ENCODE peak calls at places on chromosome 1, in nine cellular contexts. E is cardiac muscle cell, A is AG09309, J is lung, X is transverse colon, B is HFF-Myc, R is lower lobe of right lung, F is left ventricle myocardium inferior, P is hepatocyte. M is an unnamed sample.

GRCh38 chr1:16275591-16275990 is 38.6 kb upstream of the CPLANE2 start:
- DNase-seq in E (no peak), A (no peak), J (no peak), X (no peak), B (no peak), R (no peak), F (no peak), P (no peak), M (no peak)

GRCh38 chr1:168141986-168142385 is 5.3 kb upstream of the GPR161 start:
- DNase-seq in E (peak; percentile 42), A (no peak), J (no peak), X (no peak), B (no peak), R (no peak), F (no peak), P (no peak), M (no peak)

GRCh38 chr1:193264313-193265065 is 78.1 kb upstream of the B3GALT2 start:
- DNase-seq in E (no peak), A (no peak), J (no peak), X (no peak), B (no peak), R (no peak), F (no peak), P (no peak), M (no peak)

GRCh38 chr1:234608026-234608719 is 1.8 kb downstream of the IRF2BP2 start:
- DNase-seq in E (peak; percentile 70), A (no peak), J (peak; percentile 85), X (peak; percentile 84), B (peak; percentile 86), R (peak; percentile 85), F (peak; percentile 71), P (peak; percentile 87), M (no peak)

GRCh38 chr1:24850353-24850905 is 79.6 kb downstream of the RUNX3 start:
- DNase-seq in E (no peak), A (no peak), J (no peak), X (no peak), B (no peak), R (no peak), F (no peak), P (no peak), M (no peak)

GRCh38 chr1:101371259-101371658 is 134.4 kb downstream of the S1PR1 start:
- DNase-seq in E (no peak), A (no peak), J (no peak), X (no peak), B (peak; percentile 24), R (no peak), F (no peak), P (no peak), M (no peak)

GRCh38 chr1:179369751-179370341 is 4.1 kb downstream of the AXDND1 start:
- DNase-seq in E (peak; percentile 81), A (peak; percentile 39), J (no peak), X (peak; percentile 13), B (peak; percentile 57), R (no peak), F (no peak), P (peak; percentile 81), M (peak; percentile 31)

GRCh38 chr1:13666317-13666716 is 33.7 kb upstream of the PRDM2 start:
- DNase-seq in E (no peak), A (no peak), J (no peak), X (no peak), B (no peak), R (no peak), F (no peak), P (no peak), M (no peak)

GRCh38 chr1:205774277-205775014 is 836 bp downstream of the RAB29 start:
- DNase-seq in E (peak; percentile 5), A (no peak), J (peak; percentile 32), X (peak; percentile 40), B (no peak), R (peak; percentile 48), F (no peak), P (peak; percentile 63), M (no peak)

GRCh38 chr1:77511440-77511840 is 171.0 kb downstream of the ZZZ3 start:
- DNase-seq in E (no peak), A (peak; percentile 75), J (no peak), X (no peak), B (peak; percentile 25), R (no peak), F (no peak), P (no peak), M (peak; percentile 93)

GRCh38 chr1:232686346-232686745 is 56.4 kb upstream of the SIPA1L2 start:
- DNase-seq in E (no peak), A (no peak), J (no peak), X (no peak), B (no peak), R (no peak), F (no peak), P (no peak), M (no peak)

GRCh38 chr1:171218661-171219060 is 29.6 kb upstream of the FMO1 start:
- DNase-seq in E (no peak), A (no peak), J (no peak), X (no peak), B (no peak), R (no peak), F (no peak), P (no peak), M (no peak)

GRCh38 chr1:212825798-212826452 is 21.5 kb downstream of the SPATA45 start:
- DNase-seq in E (no peak), A (no peak), J (no peak), X (no peak), B (no peak), R (no peak), F (no peak), P (peak; percentile 75), M (no peak)

GRCh38 chr1:160997323-160998038 is 23.5 kb downstream of the F11R start:
- DNase-seq in E (peak; percentile 74), A (no peak), J (peak; percentile 76), X (peak; percentile 77), B (peak; percentile 32), R (peak; percentile 75), F (peak; percentile 52), P (peak; percentile 83), M (no peak)

GRCh38 chr1:227948493-227949260 is 945 bp upstream of the WNT9A start:
- DNase-seq in E (no peak), A (no peak), J (no peak), X (no peak), B (no peak), R (peak; percentile 41), F (no peak), P (no peak), M (no peak)

DNA sequence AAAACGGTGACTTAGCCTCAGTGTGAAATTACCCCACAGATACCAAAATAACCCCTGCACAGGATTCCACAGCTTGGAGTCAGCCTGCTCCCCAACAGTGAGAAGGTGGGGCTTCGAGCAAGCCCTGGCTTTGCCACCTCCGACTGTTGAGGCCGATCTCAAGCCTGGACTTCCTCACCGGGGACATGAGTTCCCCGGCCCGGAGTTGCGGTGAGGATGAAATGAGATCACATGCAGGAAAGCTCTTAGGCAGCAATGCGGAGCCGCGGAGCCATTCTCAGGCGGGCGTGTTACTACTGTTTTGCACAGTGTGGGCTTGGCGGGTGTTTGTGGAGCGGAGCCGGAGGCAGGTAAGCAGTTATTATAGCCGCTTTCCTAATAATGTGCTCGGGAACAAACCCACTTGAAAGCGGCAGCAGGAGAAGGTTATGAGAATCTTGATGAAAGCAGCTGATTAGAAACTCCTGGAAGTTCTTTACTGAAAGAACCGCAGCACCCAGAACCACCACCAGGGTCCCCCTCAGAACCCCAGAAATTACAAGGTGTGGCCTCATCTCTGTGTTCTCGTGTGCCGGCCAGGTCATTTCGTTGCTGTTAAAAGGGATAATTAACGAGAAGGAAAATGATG is 3.9 kb upstream of the CLSTN1 start:
- DNase-seq in E (no peak), A (no peak), J (no peak), X (no peak), B (no peak), R (no peak), F (no peak), P (no peak), M (no peak)
- TF ChIP-seq CTCF in E (peak; percentile 26), A (peak; percentile 48), J (no peak), X (no peak), B (peak; percentile 38), R (no peak), F (peak; percentile 11), P (no peak), M (peak; percentile 30)

GRCh38 chr1:12479311-12479710 is 138.7 kb downstream of the DHRS3 start:
- DNase-seq in E (no peak), A (no peak), J (no peak), X (no peak), B (no peak), R (no peak), F (no peak), P (no peak), M (no peak)
- H3K4me3 ChIP-seq in E (no peak overlapping the region), A (no peak overlapping the region), J (no peak overlapping the region), X (no peak overlapping the region), B (no peak overlapping the region), R (no peak overlapping the region), F (no peak overlapping the region), P (no peak overlapping the region), M (no peak overlapping the region)

GRCh38 chr1:226408285-226409184 is 642 bp upstream of the PARP1 start:
- DNase-seq in E (no peak), A (no peak), J (no peak), X (no peak), B (no peak), R (no peak), F (no peak), P (no peak), M (no peak)

GRCh38 chr1:226406401-226406881 is 1.5 kb downstream of the PARP1 start:
- DNase-seq in E (no peak), A (no peak), J (no peak), X (no peak), B (no peak), R (no peak), F (no peak), P (no peak), M (no peak)

GRCh38 chr1:226409392-226409791 is 1.5 kb upstream of the PARP1 start:
- DNase-seq in E (no peak), A (no peak), J (no peak), X (no peak), B (no peak), R (no peak), F (no peak), P (no peak), M (no peak)

GRCh38 chr1:226407199-226407496 is 745 bp downstream of the PARP1 start:
- DNase-seq in E (no peak), A (no peak), J (no peak), X (no peak), B (no peak), R (no peak), F (no peak), P (no peak), M (no peak)

GRCh38 chr1:226407497-226408284 is at the start of gene PARP1:
- DNase-seq in E (peak; percentile 90), A (peak; percentile 41), J (peak; percentile 90), X (peak; percentile 90), B (peak; percentile 50), R (peak; percentile 94), F (peak; percentile 90), P (peak; percentile 93), M (no peak)
- TF ChIP-seq CTCF in E (peak; percentile 40), A (peak; percentile 26), J (no peak), X (no peak), B (peak; percentile 43), R (peak; percentile 76), F (peak; percentile 93), P (peak; percentile 71), M (peak; percentile 36)

DNA sequence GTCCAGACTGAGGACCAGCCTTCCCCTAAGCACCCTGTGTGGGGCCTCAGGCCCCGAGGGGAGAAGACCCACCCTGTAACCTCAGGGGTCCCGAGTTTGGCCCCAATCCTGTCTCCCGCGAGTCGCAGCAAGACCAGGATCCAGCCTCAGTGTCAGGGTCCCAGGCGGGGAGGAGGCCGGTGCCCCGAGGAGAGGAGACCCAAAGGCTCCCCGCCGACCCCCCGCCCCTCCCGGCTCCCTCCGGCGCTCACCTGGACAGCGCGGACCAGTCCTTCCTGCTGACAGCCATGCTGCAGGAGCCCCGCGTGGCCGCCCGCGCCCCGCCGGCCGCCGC is at the start of gene LAD1:
- DNase-seq in E (no peak), A (no peak), J (no peak), X (no peak), B (no peak), R (no peak), F (no peak), P (no peak), M (no peak)
- H3K4me3 ChIP-seq in E (peak within 1 kb of the TSS; percentile 30), A (no peak within 1 kb of the TSS), J (peak within 1 kb of the TSS; percentile 9), X (peak within 1 kb of the TSS; percentile 45), B (no peak within 1 kb of the TSS), R (peak within 1 kb of the TSS; percentile 50), F (peak within 1 kb of the TSS; percentile 52), P (peak within 1 kb of the TSS; percentile 21), M (no peak within 1 kb of the TSS)

M was measured in AG04449.